ENCODE peak calls at places on chromosomes 7 and 10, in four cellular contexts. W is A549, M is K562, L is HepG2. C is an unnamed sample.

GRCh38 chr7:104160375-104160774 is 47.4 kb downstream of the ORC5 start:
- DNase-seq in W (no peak), M (peak), L (no peak), C (peak)

GRCh38 chr7:100065452-100066186 is 15.9 kb downstream of the ZNF3 start:
- DNase-seq in W (no peak), M (peak), L (no peak), C (peak)

GRCh38 chr7:67620216-67620933 is 623.7 kb downstream of the TYW1 start:
- DNase-seq in W (no peak), M (no peak), L (no peak), C (no peak)

GRCh38 chr10:24097771-24098207 is 111.1 kb upstream of the KIAA1217 start:
- DNase-seq in W (no peak), M (no peak), L (peak), C (no peak)

GRCh38 chr10:126972622-126973414 is 67.6 kb downstream of the DOCK1 start:
- DNase-seq in W (peak), M (no peak), L (peak), C (peak)

GRCh38 chr10:123380491-123381085 is 226.4 kb downstream of the BUB3 start:
- DNase-seq in W (peak), M (no peak), L (peak), C (no peak)

GRCh38 chr10:89129850-89130396 is 77.2 kb downstream of the CH25H start:
- DNase-seq in W (no peak), M (no peak), L (no peak), C (peak)

GRCh38 chr7:4739528-4739992 is 35.9 kb upstream of the AP5Z1 start:
- DNase-seq in W (peak), M (peak), L (peak), C (peak)

GRCh38 chr10:130244928-130245495 is 108.8 kb downstream of the GLRX3 start:
- DNase-seq in W (no peak), M (no peak), L (no peak), C (no peak)

GRCh38 chr7:28873410-28873809 is 84.7 kb downstream of the TRIL start:
- DNase-seq in W (no peak), M (no peak), L (no peak), C (no peak)

GRCh38 chr7:82578430-82578829 is 134.9 kb upstream of the CACNA2D1 start:
- DNase-seq in W (no peak), M (no peak), L (no peak), C (peak)

GRCh38 chr10:52474265-52474664 is 160.2 kb downstream of the DKK1 start:
- DNase-seq in W (no peak), M (no peak), L (no peak), C (no peak)

GRCh38 chr7:41045556-41046123 is 657.2 kb downstream of the INHBA start:
- DNase-seq in W (no peak), M (no peak), L (peak), C (no peak)

GRCh38 chr10:84424731-84425165 is 96.4 kb downstream of the CCSER2 start:
- DNase-seq in W (no peak), M (no peak), L (peak), C (peak)

GRCh38 chr10:29555746-29556481 is 78.9 kb downstream of the SVIL start:
- DNase-seq in W (no peak), M (no peak), L (no peak), C (peak)

DNA sequence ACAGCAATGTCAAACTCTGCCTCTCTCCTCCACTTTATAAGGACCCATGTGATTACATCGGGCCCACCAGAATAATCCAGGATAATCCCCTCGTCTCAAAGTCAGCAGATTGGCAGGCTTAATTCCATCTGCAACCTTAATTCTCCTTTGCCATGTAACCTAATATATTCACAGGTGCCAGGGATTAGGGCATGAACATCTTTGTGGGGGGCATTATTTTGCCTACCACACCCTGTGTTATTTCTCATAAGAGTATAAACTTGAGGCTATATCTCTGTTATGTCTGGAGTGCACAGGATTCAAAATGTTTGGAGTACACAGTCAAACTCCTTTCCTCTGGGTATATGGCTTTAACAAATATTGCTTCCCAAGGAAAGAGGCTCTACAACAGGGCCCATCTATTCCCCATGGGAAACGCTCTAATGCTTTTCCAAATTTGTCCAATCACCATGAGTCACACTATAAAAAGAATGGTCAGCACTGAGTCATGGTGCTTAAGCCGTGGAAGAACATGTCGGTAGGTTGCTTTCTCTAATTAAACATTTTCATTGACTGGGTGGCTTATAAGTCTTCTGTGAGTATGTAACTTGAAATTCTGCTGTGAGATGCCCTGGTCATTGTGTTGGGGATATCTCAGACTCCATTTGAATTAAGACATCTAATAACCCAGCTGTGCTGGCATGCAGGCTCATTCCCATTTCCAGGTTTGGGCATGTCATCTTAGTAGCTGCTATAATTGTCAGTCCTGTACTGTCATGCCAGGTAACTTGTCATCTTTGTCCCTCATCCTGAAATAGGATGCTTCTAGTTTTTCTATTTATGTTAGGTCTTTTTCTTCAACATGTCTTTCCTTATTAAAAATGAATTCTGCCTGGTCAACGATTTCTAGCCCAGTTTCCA is 11.5 kb upstream of the AKR1B10 start:
- DNase-seq in W (peak), M (no peak), L (no peak), C (peak)
- TF ChIP-seq USF2 in W (no peak), M (no peak), L (no peak), C (no peak)

GRCh38 chr10:44822349-44822748 is 88.8 kb upstream of the TMEM72 start:
- DNase-seq in W (no peak), M (no peak), L (no peak), C (no peak)

GRCh38 chr10:44827431-44828006 is 83.6 kb upstream of the TMEM72 start:
- DNase-seq in W (no peak), M (no peak), L (peak), C (no peak)

GRCh38 chr10:44821290-44821689 is 89.8 kb upstream of the TMEM72 start:
- DNase-seq in W (no peak), M (no peak), L (peak), C (no peak)

GRCh38 chr10:44822993-44823392 is 88.1 kb upstream of the TMEM72 start:
- DNase-seq in W (no peak), M (no peak), L (no peak), C (no peak)

GRCh38 chr10:44824607-44825006 is 86.5 kb upstream of the TMEM72 start:
- DNase-seq in W (no peak), M (no peak), L (no peak), C (no peak)
- TF ChIP-seq CEBPB in W (no peak), M (no peak), L (no peak), C (no peak)

DNA sequence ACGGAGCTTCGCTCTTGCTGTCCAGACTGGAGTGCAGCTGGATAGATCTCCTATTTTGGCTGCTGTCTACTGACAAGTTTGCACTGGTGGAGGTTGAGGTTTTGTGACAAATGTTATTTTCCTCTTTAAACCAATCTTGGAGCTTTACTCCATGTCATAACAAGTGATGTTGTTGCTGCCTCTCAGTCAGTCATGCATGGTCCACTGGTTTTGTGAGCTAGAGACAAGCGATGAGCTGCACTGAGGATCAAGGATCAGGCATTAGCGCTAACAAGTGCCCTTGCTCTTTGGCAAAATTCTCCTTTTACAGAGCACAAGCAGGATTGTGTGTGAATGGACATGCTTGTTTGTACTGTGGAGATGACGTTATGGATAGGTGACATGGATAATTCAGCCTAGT is 780 bp upstream of the WDFY4 start:
- DNase-seq in W (no peak), M (no peak), L (no peak), C (no peak)
- TF ChIP-seq MAZ in W (no peak), M (no peak), L (no peak), C (no peak)

GRCh38 chr7:23467731-23468720 is 2.3 kb downstream of the IGF2BP3 start:
- DNase-seq in W (no peak), M (peak), L (peak), C (peak)
- TF ChIP-seq USF2 in W (no peak), M (no peak), L (no peak), C (no peak)

GRCh38 chr7:42552227-42552626 is 315.2 kb upstream of the GLI3 start:
- DNase-seq in W (no peak), M (no peak), L (no peak), C (no peak)

GRCh38 chr7:42549212-42549611 is 312.2 kb upstream of the GLI3 start:
- DNase-seq in W (no peak), M (no peak), L (no peak), C (no peak)

GRCh38 chr7:42545049-42545724 is 308.2 kb upstream of the GLI3 start:
- DNase-seq in W (no peak), M (no peak), L (no peak), C (no peak)

GRCh38 chr7:42549866-42550485 is 313.0 kb upstream of the GLI3 start:
- DNase-seq in W (no peak), M (no peak), L (no peak), C (no peak)

GRCh38 chr7:42550706-42551470 is 313.9 kb upstream of the GLI3 start:
- DNase-seq in W (no peak), M (no peak), L (no peak), C (no peak)
- TF ChIP-seq CEBPB in W (no peak), M (no peak), L (no peak), C (no peak)

GRCh38 chr10:7436490-7437100 is 25.8 kb upstream of the SFMBT2 start:
- DNase-seq in W (no peak), M (no peak), L (no peak), C (peak)

GRCh38 chr10:7441395-7442161 is 30.7 kb upstream of the SFMBT2 start:
- DNase-seq in W (no peak), M (no peak), L (no peak), C (no peak)

GRCh38 chr10:7435674-7436073 is 24.8 kb upstream of the SFMBT2 start:
- DNase-seq in W (no peak), M (no peak), L (no peak), C (no peak)

GRCh38 chr10:7434332-7434731 is 23.5 kb upstream of the SFMBT2 start:
- DNase-seq in W (no peak), M (no peak), L (no peak), C (no peak)

DNA sequence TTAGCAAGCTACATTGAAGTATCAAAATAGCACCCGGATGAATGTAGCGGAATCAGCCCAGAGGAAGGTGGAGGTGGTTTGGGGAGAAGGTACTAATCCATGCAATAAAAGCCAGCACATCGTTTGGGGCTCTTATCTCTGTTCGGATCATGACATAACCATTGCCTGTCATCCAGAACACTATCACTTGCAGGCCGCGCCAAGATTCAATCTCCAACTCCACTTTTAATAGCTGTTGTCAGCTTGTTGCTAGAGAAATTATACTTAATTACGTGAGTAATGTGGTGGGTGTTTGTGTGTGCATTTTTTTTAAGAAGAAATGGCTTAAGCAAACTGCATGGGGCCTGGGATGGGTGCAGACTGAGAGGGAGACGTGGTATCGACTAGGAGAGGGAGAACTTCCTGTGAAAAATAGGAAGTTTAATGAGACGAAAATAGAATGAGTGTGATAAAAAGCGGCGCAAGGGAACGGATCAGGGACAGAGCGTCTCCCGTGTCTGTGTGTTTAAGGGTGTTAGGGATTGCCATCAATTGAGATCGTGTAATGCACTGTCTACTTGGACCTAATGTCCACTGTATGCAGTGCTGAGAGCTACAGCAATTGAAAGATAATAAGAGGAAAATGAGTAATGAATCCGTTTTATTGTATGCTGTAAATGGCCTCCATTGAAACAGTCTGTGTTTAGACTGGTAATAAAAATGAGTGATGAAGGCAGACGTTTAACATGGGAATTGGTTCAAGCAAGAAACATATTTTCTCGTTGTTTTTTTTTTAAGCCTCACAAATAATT is 27.6 kb upstream of the SFMBT2 start:
- DNase-seq in W (no peak), M (no peak), L (no peak), C (no peak)
- TF ChIP-seq MAZ in W (no peak), M (no peak), L (no peak), C (no peak)

DNA sequence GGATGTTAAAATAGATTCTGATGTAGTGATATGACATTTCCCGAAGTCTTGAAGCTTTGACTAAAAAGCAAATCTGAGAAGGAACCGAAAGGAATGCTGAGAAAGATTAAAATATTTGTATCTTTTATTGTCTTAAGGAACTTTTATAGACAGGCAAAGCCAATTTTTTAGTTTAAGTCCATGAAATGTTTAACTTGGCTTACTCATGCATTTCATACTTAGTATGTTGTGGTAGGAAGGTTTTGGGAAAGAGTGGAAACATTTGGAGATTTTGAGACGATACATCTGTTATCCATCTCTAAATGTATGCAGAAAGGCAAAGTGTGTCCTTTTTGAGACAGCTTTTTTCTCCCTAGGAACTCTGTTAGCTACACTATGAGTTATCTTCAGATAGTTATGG is 10.1 kb downstream of the TBC1D12 start:
- DNase-seq in W (no peak), M (no peak), L (no peak), C (peak)
- TF ChIP-seq USF2 in W (no peak), M (no peak), L (no peak), C (no peak)

DNA sequence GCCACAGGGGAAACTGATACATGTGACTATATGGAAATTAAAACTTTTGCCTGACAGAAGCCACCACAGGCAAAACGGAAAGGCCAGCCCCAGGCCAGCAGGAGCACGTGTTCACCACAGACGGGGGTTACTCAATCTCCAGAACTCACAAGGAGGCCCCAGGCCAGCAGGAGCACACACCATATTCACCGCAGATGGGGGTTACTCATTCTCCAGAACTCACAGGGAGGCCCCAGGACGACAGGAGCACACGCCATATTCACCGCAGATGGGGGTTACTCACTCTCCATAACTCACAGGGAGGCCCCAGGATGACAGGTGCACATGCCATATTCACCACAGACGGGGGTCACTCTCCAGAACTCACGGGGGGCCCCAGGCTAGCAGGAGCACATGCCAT is 61.5 kb downstream of the NKX6-2 start:
- DNase-seq in W (no peak), M (no peak), L (no peak), C (peak)
- TF ChIP-seq CEBPB in W (no peak), M (no peak), L (no peak), C (no peak)

GRCh38 chr7:92914645-92915044 is 78.3 kb upstream of the CDK6 start:
- DNase-seq in W (no peak), M (no peak), L (no peak), C (no peak)

GRCh38 chr7:92910976-92911375 is 74.6 kb upstream of the CDK6 start:
- DNase-seq in W (no peak), M (no peak), L (no peak), C (no peak)

GRCh38 chr7:92916751-92917369 is 80.5 kb upstream of the CDK6 start:
- DNase-seq in W (no peak), M (no peak), L (peak), C (peak)

GRCh38 chr7:92913849-92914248 is 77.5 kb upstream of the CDK6 start:
- DNase-seq in W (no peak), M (no peak), L (no peak), C (no peak)

DNA sequence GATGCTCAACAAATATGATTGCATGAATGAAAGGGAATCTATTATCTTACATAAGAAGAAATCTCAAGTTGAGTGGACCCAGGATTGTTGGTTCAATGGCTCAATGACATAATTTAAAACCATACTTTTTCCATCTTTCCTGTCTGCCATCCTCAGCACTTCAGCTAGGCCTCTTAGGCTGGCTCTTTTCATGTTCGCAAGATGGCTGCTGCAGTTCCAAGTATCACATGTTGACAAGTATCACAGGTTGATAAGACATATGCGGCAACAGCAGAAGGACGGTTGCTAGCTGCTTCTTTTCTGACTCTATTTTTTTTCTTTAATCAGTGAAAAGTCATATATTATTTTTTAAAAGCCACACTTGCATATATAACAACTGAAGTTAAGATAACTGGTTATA is 79.0 kb upstream of the CDK6 start:
- DNase-seq in W (no peak), M (no peak), L (no peak), C (no peak)
- TF ChIP-seq MAZ in W (no peak), M (no peak), L (no peak), C (no peak)

DNA sequence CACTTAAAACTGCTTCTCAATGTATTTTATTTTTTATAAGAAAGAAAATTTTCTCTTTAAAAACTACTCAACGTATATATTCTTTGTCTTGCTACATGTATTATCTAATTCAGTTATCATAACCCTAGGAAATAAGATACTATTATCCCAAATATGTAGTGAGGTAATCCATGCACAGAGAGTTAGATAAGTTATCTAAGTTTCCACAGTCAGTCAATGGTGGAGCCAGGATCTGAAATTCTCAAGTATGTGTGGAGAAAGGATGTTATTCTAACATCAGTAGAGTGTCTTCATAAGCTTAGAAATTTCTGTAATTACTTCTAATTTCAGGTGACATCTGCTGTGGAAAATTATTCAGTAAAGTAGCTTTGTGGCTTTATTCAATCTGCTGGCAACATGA is 239.9 kb downstream of the CSTF2T start:
- DNase-seq in W (no peak), M (no peak), L (no peak), C (no peak)
- TF ChIP-seq USF2 in W (no peak), M (no peak), L (no peak), C (no peak)